ENCODE peak calls at places on chromosomes 2 and 18, in four cellular contexts. K, W, M and J are unnamed samples.

GRCh38 chr2:107801498-107801897 is 25.2 kb upstream of the RGPD4 start:
- DNase-seq in K (no peak), W (no peak), M (no peak), J (no peak)

GRCh38 chr2:96161785-96162367 is 16.6 kb upstream of the DUSP2 start:
- DNase-seq in K (no peak), W (no peak), M (no peak), J (no peak)

GRCh38 chr2:230895536-230896345 is 29.3 kb downstream of the GPR55 start:
- DNase-seq in K (no peak), W (no peak), M (no peak), J (no peak)

GRCh38 chr2:54239427-54239826 is 16.6 kb downstream of the TSPYL6 start:
- DNase-seq in K (no peak), W (peak; percentile 91), M (no peak), J (no peak)

GRCh38 chr2:238077292-238077691 is 16.5 kb downstream of the SCLY start:
- DNase-seq in K (no peak), W (no peak), M (no peak), J (no peak)

GRCh38 chr2:198347936-198348335 is 543.5 kb downstream of the PLCL1 start:
- DNase-seq in K (no peak), W (no peak), M (no peak), J (no peak)

GRCh38 chr18:9419956-9420631 is 55.2 kb upstream of the RALBP1 start:
- DNase-seq in K (no peak), W (peak; percentile 67), M (no peak), J (no peak)

GRCh38 chr18:23998811-23999210 is 15.7 kb upstream of the TTC39C start:
- DNase-seq in K (no peak), W (peak; percentile 36), M (no peak), J (no peak)

GRCh38 chr18:48924621-48925601 is 25.9 kb downstream of the SMAD7 start:
- DNase-seq in K (no peak), W (no peak), M (no peak), J (peak; percentile 20)

GRCh38 chr2:135004005-135004746 is 43.1 kb downstream of the MAP3K19 start:
- DNase-seq in K (peak; percentile 64), W (peak; percentile 57), M (peak; percentile 63), J (peak; percentile 66)

GRCh38 chr2:151043484-151043883 is 218.2 kb downstream of the RBM43 start:
- DNase-seq in K (no peak), W (peak; percentile 80), M (no peak), J (no peak)

GRCh38 chr2:100213595-100213994 is 71.2 kb upstream of the AFF3 start:
- DNase-seq in K (no peak), W (no peak), M (no peak), J (no peak)

GRCh38 chr2:120885749-120886148 is 150.1 kb downstream of the GLI2 start:
- DNase-seq in K (no peak), W (no peak), M (no peak), J (no peak)

GRCh38 chr2:18834341-18834740 is 245.0 kb upstream of the NT5C1B start:
- DNase-seq in K (no peak), W (peak; percentile 28), M (no peak), J (no peak)

GRCh38 chr2:235697041-235697440 is 203.2 kb downstream of the AGAP1 start:
- DNase-seq in K (no peak), W (no peak), M (no peak), J (no peak)

GRCh38 chr18:48657446-48658120 is 118.8 kb downstream of the CTIF start:
- DNase-seq in K (no peak), W (no peak), M (no peak), J (no peak)

GRCh38 chr2:211085056-211085680 is 528.8 kb downstream of the CPS1 start:
- DNase-seq in K (no peak), W (peak; percentile 21), M (no peak), J (peak; percentile 43)

GRCh38 chr2:215107229-215108056 is 31.0 kb downstream of the ABCA12 start:
- DNase-seq in K (no peak), W (no peak), M (no peak), J (no peak)

GRCh38 chr2:69565431-69565839 is 78.1 kb downstream of the AAK1 start:
- DNase-seq in K (peak; percentile 58), W (peak; percentile 35), M (peak; percentile 72), J (peak; percentile 47)

GRCh38 chr2:24182507-24182906 is 7.7 kb downstream of the FAM228A start:
- DNase-seq in K (no peak), W (no peak), M (no peak), J (no peak)

GRCh38 chr2:161766334-161766733 is 142.1 kb downstream of the SLC4A10 start:
- DNase-seq in K (no peak), W (no peak), M (no peak), J (no peak)

GRCh38 chr2:102634831-102635241 is 15.5 kb downstream of the SLC9A2 start:
- DNase-seq in K (no peak), W (no peak), M (no peak), J (no peak)

GRCh38 chr2:70668911-70669310 is 99.1 kb downstream of the ADD2 start:
- DNase-seq in K (no peak), W (no peak), M (no peak), J (no peak)

GRCh38 chr2:6113796-6114195 is 421.6 kb downstream of the SOX11 start:
- DNase-seq in K (no peak), W (no peak), M (no peak), J (no peak)

GRCh38 chr2:37005118-37005868 is 39.0 kb upstream of the STRN start:
- DNase-seq in K (peak; percentile 23), W (peak; percentile 15), M (no peak), J (peak; percentile 58)

GRCh38 chr2:205453200-205453599 is 229.1 kb upstream of the NRP2 start:
- DNase-seq in K (no peak), W (no peak), M (no peak), J (no peak)

GRCh38 chr18:34767601-34768027 is 57.5 kb downstream of the DTNA start:
- DNase-seq in K (no peak), W (peak; percentile 53), M (no peak), J (peak; percentile 73)

GRCh38 chr2:30177861-30178465 is 31.2 kb downstream of the YPEL5 start:
- DNase-seq in K (no peak), W (no peak), M (no peak), J (no peak)

GRCh38 chr2:238924496-238925195 is 76.8 kb downstream of the TWIST2 start:
- DNase-seq in K (no peak), W (no peak), M (no peak), J (peak; percentile 10)

GRCh38 chr2:37196320-37197195 is at the start of gene CEBPZOS:
- DNase-seq in K (peak; percentile 90), W (peak; percentile 80), M (peak; percentile 88), J (peak; percentile 89)

GRCh38 chr2:233346930-233347329 is 7.4 kb upstream of the DGKD start:
- DNase-seq in K (no peak), W (no peak), M (no peak), J (no peak)

GRCh38 chr2:55010149-55010591 is 40.1 kb downstream of the RTN4 start:
- DNase-seq in K (peak; percentile 60), W (peak; percentile 72), M (peak; percentile 15), J (no peak)

GRCh38 chr18:76461692-76462325 is 33.2 kb downstream of the ZNF516 start:
- DNase-seq in K (no peak), W (no peak), M (no peak), J (no peak)

GRCh38 chr18:29501952-29502351 is 1325.0 kb upstream of the CDH2 start:
- DNase-seq in K (no peak), W (peak; percentile 81), M (no peak), J (no peak)

GRCh38 chr2:20064421-20064820 is 13.0 kb upstream of the LAPTM4A start:
- DNase-seq in K (no peak), W (no peak), M (no peak), J (no peak)

GRCh38 chr2:138708682-138709241 is 71.4 kb downstream of the NXPH2 start:
- DNase-seq in K (no peak), W (peak; percentile 78), M (no peak), J (no peak)